ENCODE peak calls at places on chromosomes 13 and 19, in eight cellular contexts. One of them, this sample, is unnamed.

GRCh38 chr13:98083507-98083906 is 59.4 kb upstream of the FARP1 start:
- DNase-seq in lower leg skin: no peak
- DNase-seq in AG09309: peak
- DNase-seq in substantia nigra: no peak
- DNase-seq in cardiac muscle cell: no peak
- DNase-seq in brain microvascular endothelial cell: peak
- DNase-seq in endodermal cell: no peak
- DNase-seq in Jurkat, Clone E6-1: no peak
- DNase-seq in this sample: no peak

GRCh38 chr19:10288662-10289166 is 1.0 kb upstream of the ICAM5 start:
- DNase-seq in lower leg skin: no peak
- DNase-seq in substantia nigra: no peak
- DNase-seq in Jurkat, Clone E6-1: peak
- DNase-seq in cardiac muscle cell: peak
- DNase-seq in endodermal cell: peak
- DNase-seq in brain microvascular endothelial cell: no peak
- DNase-seq in AG09309: no peak
- DNase-seq in this sample: no peak

GRCh38 chr19:37933965-37934364 is 27.0 kb downstream of the SIPA1L3 start:
- DNase-seq in cardiac muscle cell: peak
- DNase-seq in AG09309: no peak
- DNase-seq in lower leg skin: no peak
- DNase-seq in substantia nigra: no peak
- DNase-seq in endodermal cell: no peak
- DNase-seq in brain microvascular endothelial cell: peak
- DNase-seq in Jurkat, Clone E6-1: no peak
- DNase-seq in this sample: no peak

GRCh38 chr19:46691104-46691503 is 25.8 kb downstream of the PRKD2 start:
- DNase-seq in endodermal cell: no peak
- DNase-seq in lower leg skin: no peak
- DNase-seq in AG09309: no peak
- DNase-seq in cardiac muscle cell: no peak
- DNase-seq in Jurkat, Clone E6-1: no peak
- DNase-seq in substantia nigra: no peak
- DNase-seq in brain microvascular endothelial cell: no peak
- DNase-seq in this sample: no peak

GRCh38 chr19:51366999-51367564 is 894 bp upstream of the ETFB start:
- DNase-seq in Jurkat, Clone E6-1: no peak
- DNase-seq in lower leg skin: peak
- DNase-seq in brain microvascular endothelial cell: no peak
- DNase-seq in substantia nigra: no peak
- DNase-seq in AG09309: no peak
- DNase-seq in cardiac muscle cell: peak
- DNase-seq in endodermal cell: no peak
- DNase-seq in this sample: no peak

GRCh38 chr19:13155472-13156284 is 5.5 kb downstream of the IER2 start:
- DNase-seq in cardiac muscle cell: peak
- DNase-seq in Jurkat, Clone E6-1: no peak
- DNase-seq in lower leg skin: peak
- DNase-seq in AG09309: no peak
- DNase-seq in endodermal cell: peak
- DNase-seq in substantia nigra: no peak
- DNase-seq in brain microvascular endothelial cell: peak
- DNase-seq in this sample: no peak

GRCh38 chr13:109158383-109158782 is 529.0 kb downstream of the MYO16 start:
- DNase-seq in cardiac muscle cell: no peak
- DNase-seq in brain microvascular endothelial cell: no peak
- DNase-seq in endodermal cell: no peak
- DNase-seq in Jurkat, Clone E6-1: no peak
- DNase-seq in substantia nigra: no peak
- DNase-seq in lower leg skin: no peak
- DNase-seq in AG09309: no peak
- DNase-seq in this sample: no peak

GRCh38 chr13:57123660-57124059 is 17.1 kb upstream of the PRR20A start:
- DNase-seq in substantia nigra: no peak
- DNase-seq in brain microvascular endothelial cell: no peak
- DNase-seq in cardiac muscle cell: no peak
- DNase-seq in endodermal cell: no peak
- DNase-seq in AG09309: no peak
- DNase-seq in Jurkat, Clone E6-1: no peak
- DNase-seq in lower leg skin: no peak
- DNase-seq in this sample: no peak

GRCh38 chr13:21242236-21242635 is 65.8 kb downstream of the MRPL57 start:
- DNase-seq in cardiac muscle cell: peak
- DNase-seq in Jurkat, Clone E6-1: peak
- DNase-seq in endodermal cell: peak
- DNase-seq in substantia nigra: no peak
- DNase-seq in brain microvascular endothelial cell: no peak
- DNase-seq in AG09309: no peak
- DNase-seq in lower leg skin: no peak
- DNase-seq in this sample: no peak

GRCh38 chr13:44686478-44687071 is 110.4 kb upstream of the TSC22D1 start:
- DNase-seq in brain microvascular endothelial cell: no peak
- DNase-seq in lower leg skin: no peak
- DNase-seq in Jurkat, Clone E6-1: no peak
- DNase-seq in substantia nigra: no peak
- DNase-seq in AG09309: no peak
- DNase-seq in endodermal cell: no peak
- DNase-seq in cardiac muscle cell: no peak
- DNase-seq in this sample: no peak

GRCh38 chr19:3207466-3208242 is 16.8 kb upstream of the CELF5 start:
- DNase-seq in cardiac muscle cell: no peak
- DNase-seq in lower leg skin: no peak
- DNase-seq in Jurkat, Clone E6-1: no peak
- DNase-seq in substantia nigra: no peak
- DNase-seq in endodermal cell: peak
- DNase-seq in AG09309: no peak
- DNase-seq in brain microvascular endothelial cell: no peak
- DNase-seq in this sample: no peak

GRCh38 chr13:48892311-48892710 is 83.4 kb upstream of the FNDC3A start:
- DNase-seq in Jurkat, Clone E6-1: no peak
- DNase-seq in lower leg skin: no peak
- DNase-seq in brain microvascular endothelial cell: peak
- DNase-seq in endodermal cell: no peak
- DNase-seq in substantia nigra: no peak
- DNase-seq in AG09309: no peak
- DNase-seq in cardiac muscle cell: no peak
- DNase-seq in this sample: no peak

This sample was measured in midbrain.